ENCODE peak calls at places on chromosomes 11 and 22, in five cellular contexts. One of them, this sample, is unnamed. For H3K4me1, the result is how much of the 10 kb centered on the place peaks cover.

GRCh38 chr11:10208045-10208674 is 85.9 kb downstream of the SBF2 start:
- DNase-seq in naive thymus-derived CD4-positive, alpha-beta T cell: peak
- DNase-seq in heart right ventricle: no peak
- DNase-seq in CD8-positive, alpha-beta memory T cell: no peak
- DNase-seq in uterus: no peak
- DNase-seq in this sample: no peak

GRCh38 chr22:49371325-49372110 is 456.2 kb downstream of the BRD1 start:
- DNase-seq in uterus: no peak
- DNase-seq in CD8-positive, alpha-beta memory T cell: no peak
- DNase-seq in naive thymus-derived CD4-positive, alpha-beta T cell: no peak
- DNase-seq in heart right ventricle: no peak
- DNase-seq in this sample: no peak

GRCh38 chr11:31262761-31263160 is 106.8 kb downstream of the DCDC1 start:
- DNase-seq in heart right ventricle: no peak
- DNase-seq in CD8-positive, alpha-beta memory T cell: no peak
- DNase-seq in naive thymus-derived CD4-positive, alpha-beta T cell: no peak
- DNase-seq in uterus: no peak
- DNase-seq in this sample: no peak

GRCh38 chr11:75140269-75141138 is 10.4 kb upstream of the SLCO2B1 start:
- DNase-seq in CD8-positive, alpha-beta memory T cell: peak
- DNase-seq in uterus: peak
- DNase-seq in heart right ventricle: peak
- DNase-seq in naive thymus-derived CD4-positive, alpha-beta T cell: peak
- DNase-seq in this sample: no peak

GRCh38 chr11:112024778-112025678 is at the start of gene DLAT:
- DNase-seq in CD8-positive, alpha-beta memory T cell: peak
- DNase-seq in heart right ventricle: peak
- DNase-seq in naive thymus-derived CD4-positive, alpha-beta T cell: peak
- DNase-seq in uterus: peak
- DNase-seq in this sample: peak

GRCh38 chr11:107819361-107820014 is 39.1 kb downstream of the SLC35F2 start:
- DNase-seq in CD8-positive, alpha-beta memory T cell: no peak
- DNase-seq in heart right ventricle: no peak
- DNase-seq in uterus: no peak
- DNase-seq in naive thymus-derived CD4-positive, alpha-beta T cell: no peak
- DNase-seq in this sample: no peak

GRCh38 chr11:69050592-69051380 is 2.1 kb downstream of the TPCN2 start:
- DNase-seq in CD8-positive, alpha-beta memory T cell: no peak
- DNase-seq in naive thymus-derived CD4-positive, alpha-beta T cell: no peak
- DNase-seq in heart right ventricle: no peak
- DNase-seq in uterus: no peak
- DNase-seq in this sample: no peak

GRCh38 chr11:79438631-79439429 is 2.0 kb downstream of the TENM4 start:
- DNase-seq in heart right ventricle: peak
- DNase-seq in naive thymus-derived CD4-positive, alpha-beta T cell: no peak
- DNase-seq in uterus: peak
- DNase-seq in CD8-positive, alpha-beta memory T cell: no peak
- DNase-seq in this sample: no peak

GRCh38 chr11:35039076-35039475 is 99.9 kb upstream of the CD44 start:
- DNase-seq in naive thymus-derived CD4-positive, alpha-beta T cell: no peak
- DNase-seq in uterus: no peak
- DNase-seq in CD8-positive, alpha-beta memory T cell: no peak
- DNase-seq in heart right ventricle: no peak
- DNase-seq in this sample: no peak

GRCh38 chr11:2443406-2443805 is 908 bp downstream of the TRPM5 start:
- DNase-seq in naive thymus-derived CD4-positive, alpha-beta T cell: no peak
- DNase-seq in uterus: no peak
- DNase-seq in CD8-positive, alpha-beta memory T cell: peak
- DNase-seq in heart right ventricle: no peak
- DNase-seq in this sample: peak

GRCh38 chr22:40855104-40855959 is 1.1 kb downstream of the ST13 start:
- DNase-seq in heart right ventricle: no peak
- DNase-seq in CD8-positive, alpha-beta memory T cell: no peak
- DNase-seq in naive thymus-derived CD4-positive, alpha-beta T cell: peak
- DNase-seq in uterus: peak
- DNase-seq in this sample: no peak

GRCh38 chr11:74543991-74544390 is 48.4 kb upstream of the POLD3 start:
- DNase-seq in CD8-positive, alpha-beta memory T cell: no peak
- DNase-seq in naive thymus-derived CD4-positive, alpha-beta T cell: no peak
- DNase-seq in heart right ventricle: no peak
- DNase-seq in uterus: no peak
- DNase-seq in this sample: no peak

GRCh38 chr22:39361495-39361894 is 11.7 kb downstream of the SYNGR1 start:
- DNase-seq in naive thymus-derived CD4-positive, alpha-beta T cell: no peak
- DNase-seq in heart right ventricle: no peak
- DNase-seq in CD8-positive, alpha-beta memory T cell: no peak
- DNase-seq in uterus: no peak
- DNase-seq in this sample: no peak

GRCh38 chr11:112784323-112785073 is 176.7 kb upstream of the NCAM1 start:
- DNase-seq in uterus: peak
- DNase-seq in CD8-positive, alpha-beta memory T cell: no peak
- DNase-seq in heart right ventricle: peak
- DNase-seq in naive thymus-derived CD4-positive, alpha-beta T cell: no peak
- DNase-seq in this sample: no peak

GRCh38 chr11:69030324-69030723 is 17.3 kb upstream of the MRGPRF start:
- DNase-seq in naive thymus-derived CD4-positive, alpha-beta T cell: no peak
- DNase-seq in heart right ventricle: no peak
- DNase-seq in uterus: no peak
- DNase-seq in CD8-positive, alpha-beta memory T cell: no peak
- DNase-seq in this sample: no peak

GRCh38 chr11:1827095-1827797 is 7.5 kb upstream of the SYT8 start:
- DNase-seq in CD8-positive, alpha-beta memory T cell: peak
- DNase-seq in heart right ventricle: peak
- DNase-seq in uterus: no peak
- DNase-seq in naive thymus-derived CD4-positive, alpha-beta T cell: no peak
- DNase-seq in this sample: peak

GRCh38 chr11:118789501-118790356 is 1.2 kb downstream of the DDX6 start:
- DNase-seq in CD8-positive, alpha-beta memory T cell: peak
- DNase-seq in uterus: no peak
- DNase-seq in heart right ventricle: no peak
- DNase-seq in naive thymus-derived CD4-positive, alpha-beta T cell: peak
- DNase-seq in this sample: no peak

DNA sequence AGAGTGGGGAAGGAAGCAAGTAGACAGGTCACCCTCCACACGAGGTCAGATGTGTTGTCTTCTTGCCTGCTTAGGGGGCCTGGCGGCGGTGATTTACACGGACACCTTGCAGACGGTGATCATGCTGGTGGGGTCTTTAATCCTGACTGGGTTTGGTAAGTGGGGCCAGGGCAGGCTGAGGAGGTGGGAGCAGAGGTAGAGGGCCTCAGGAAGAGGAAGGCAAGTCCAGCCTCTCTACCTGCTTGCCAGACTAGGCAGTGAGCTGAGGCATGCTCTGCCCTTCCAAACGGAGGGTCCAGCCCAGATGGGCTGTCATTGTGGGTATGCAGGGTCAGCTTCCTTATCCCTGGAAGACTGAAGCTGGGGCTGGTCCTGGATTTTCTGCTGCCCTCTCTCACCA is 39.9 kb downstream of the SLC5A1 start:
- DNase-seq in heart right ventricle: no peak
- DNase-seq in CD8-positive, alpha-beta memory T cell: no peak
- DNase-seq in naive thymus-derived CD4-positive, alpha-beta T cell: no peak
- DNase-seq in uterus: no peak
- DNase-seq in this sample: no peak
- H3K4me1 ChIP-seq in heart right ventricle: under half
- H3K4me1 ChIP-seq in CD8-positive, alpha-beta memory T cell: under half
- H3K4me1 ChIP-seq in naive thymus-derived CD4-positive, alpha-beta T cell: under half
- H3K4me1 ChIP-seq in uterus: under half
- H3K4me1 ChIP-seq in this sample: under half

DNA sequence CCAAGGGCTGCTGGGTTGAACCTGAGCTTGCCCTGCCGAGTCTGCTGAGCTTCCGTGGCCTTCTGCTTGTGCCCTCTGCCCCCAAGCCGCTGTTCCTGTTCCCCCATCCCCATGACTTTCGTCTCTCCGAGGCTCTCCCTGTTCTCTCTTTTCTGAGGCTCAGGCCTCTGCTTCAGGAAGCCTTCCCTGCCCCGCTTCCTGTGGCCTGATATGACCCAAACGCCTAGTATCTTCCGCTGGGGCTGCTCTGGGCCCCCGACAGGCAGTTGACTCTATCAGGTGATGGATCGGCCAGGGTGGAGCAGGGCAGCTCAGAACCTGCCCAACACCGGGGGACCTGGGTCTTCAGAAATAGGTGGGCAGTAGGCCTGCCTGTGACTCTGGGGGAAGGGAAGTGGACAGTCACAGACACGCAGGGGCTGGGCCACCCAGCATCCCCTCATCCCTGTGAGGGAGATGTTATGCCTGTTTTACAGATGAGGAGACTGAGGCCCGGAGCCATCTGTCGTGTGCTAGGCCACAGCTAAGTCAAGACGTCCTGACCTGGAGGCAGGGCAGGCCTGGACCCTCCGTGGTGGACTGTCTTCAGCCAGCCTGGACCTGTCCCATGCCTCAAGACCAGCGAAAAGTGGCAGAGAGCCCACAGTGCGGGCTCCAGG is 16.3 kb downstream of the BAD start:
- DNase-seq in heart right ventricle: peak
- DNase-seq in naive thymus-derived CD4-positive, alpha-beta T cell: no peak
- DNase-seq in uterus: no peak
- DNase-seq in CD8-positive, alpha-beta memory T cell: no peak
- DNase-seq in this sample: no peak
- H3K4me3 ChIP-seq in heart right ventricle: no peak
- H3K4me3 ChIP-seq in naive thymus-derived CD4-positive, alpha-beta T cell: peak
- H3K4me3 ChIP-seq in uterus: no peak
- H3K4me3 ChIP-seq in CD8-positive, alpha-beta memory T cell: peak
- H3K4me3 ChIP-seq in this sample: no peak

GRCh38 chr22:42881298-42881697 is 24.2 kb upstream of the ARFGAP3 start:
- DNase-seq in naive thymus-derived CD4-positive, alpha-beta T cell: no peak
- DNase-seq in CD8-positive, alpha-beta memory T cell: no peak
- DNase-seq in heart right ventricle: no peak
- DNase-seq in uterus: no peak
- DNase-seq in this sample: no peak

GRCh38 chr22:42884616-42885375 is 27.7 kb upstream of the ARFGAP3 start:
- DNase-seq in uterus: no peak
- DNase-seq in CD8-positive, alpha-beta memory T cell: no peak
- DNase-seq in heart right ventricle: no peak
- DNase-seq in naive thymus-derived CD4-positive, alpha-beta T cell: no peak
- DNase-seq in this sample: no peak

GRCh38 chr22:42881982-42882656 is 25.0 kb upstream of the ARFGAP3 start:
- DNase-seq in CD8-positive, alpha-beta memory T cell: no peak
- DNase-seq in heart right ventricle: no peak
- DNase-seq in naive thymus-derived CD4-positive, alpha-beta T cell: no peak
- DNase-seq in uterus: no peak
- DNase-seq in this sample: no peak

GRCh38 chr22:42883970-42884369 is 26.9 kb upstream of the ARFGAP3 start:
- DNase-seq in naive thymus-derived CD4-positive, alpha-beta T cell: no peak
- DNase-seq in heart right ventricle: no peak
- DNase-seq in uterus: no peak
- DNase-seq in CD8-positive, alpha-beta memory T cell: no peak
- DNase-seq in this sample: no peak

GRCh38 chr22:42883121-42883520 is 26.0 kb upstream of the ARFGAP3 start:
- DNase-seq in CD8-positive, alpha-beta memory T cell: no peak
- DNase-seq in naive thymus-derived CD4-positive, alpha-beta T cell: no peak
- DNase-seq in uterus: no peak
- DNase-seq in heart right ventricle: no peak
- DNase-seq in this sample: no peak
- H3K4me1 ChIP-seq in CD8-positive, alpha-beta memory T cell: under half
- H3K4me1 ChIP-seq in naive thymus-derived CD4-positive, alpha-beta T cell: under half
- H3K4me1 ChIP-seq in uterus: under half
- H3K4me1 ChIP-seq in heart right ventricle: under half
- H3K4me1 ChIP-seq in this sample: under half

DNA sequence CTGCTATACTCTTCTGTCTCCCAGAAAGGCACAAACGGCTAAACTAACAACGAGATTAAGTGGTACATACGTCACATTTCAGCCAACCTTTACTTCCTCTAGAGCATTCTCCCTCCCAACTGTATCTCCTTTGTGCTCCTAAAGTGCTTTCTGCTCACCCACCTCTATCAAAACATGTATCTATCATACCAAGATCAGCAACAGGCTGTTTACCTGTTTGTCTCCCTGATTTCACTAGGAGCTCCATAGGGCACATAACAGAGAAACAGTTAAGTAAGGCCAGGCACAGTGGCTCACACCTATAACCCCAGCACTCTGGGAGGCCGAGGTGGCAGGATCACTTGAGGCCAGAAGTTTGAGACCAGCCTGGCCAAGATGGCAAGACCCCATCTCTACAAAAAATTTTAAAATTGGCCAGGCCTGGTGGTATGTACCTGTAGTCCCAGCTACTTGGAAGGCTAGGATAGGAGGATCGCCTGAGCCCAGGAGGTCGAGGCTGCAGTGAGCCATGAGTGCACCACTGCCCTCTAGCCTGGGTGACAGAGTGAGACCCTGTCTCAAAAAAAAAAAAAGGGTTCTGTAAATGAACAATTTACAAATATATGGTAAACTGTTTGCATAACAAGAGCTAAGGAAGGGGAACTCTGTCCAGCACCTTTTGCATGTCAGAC is 2.8 kb downstream of the NDUFC2 start:
- DNase-seq in uterus: no peak
- DNase-seq in CD8-positive, alpha-beta memory T cell: no peak
- DNase-seq in heart right ventricle: no peak
- DNase-seq in naive thymus-derived CD4-positive, alpha-beta T cell: no peak
- DNase-seq in this sample: no peak
- H3K4me3 ChIP-seq in uterus: no peak
- H3K4me3 ChIP-seq in CD8-positive, alpha-beta memory T cell: no peak
- H3K4me3 ChIP-seq in heart right ventricle: no peak
- H3K4me3 ChIP-seq in naive thymus-derived CD4-positive, alpha-beta T cell: no peak
- H3K4me3 ChIP-seq in this sample: no peak

GRCh38 chr11:121460941-121461514 is 8.3 kb upstream of the SORL1-AS1 start:
- DNase-seq in heart right ventricle: no peak
- DNase-seq in CD8-positive, alpha-beta memory T cell: no peak
- DNase-seq in uterus: no peak
- DNase-seq in naive thymus-derived CD4-positive, alpha-beta T cell: no peak
- DNase-seq in this sample: no peak
- H3K4me1 ChIP-seq in heart right ventricle: under half
- H3K4me1 ChIP-seq in CD8-positive, alpha-beta memory T cell: half or more
- H3K4me1 ChIP-seq in uterus: under half
- H3K4me1 ChIP-seq in naive thymus-derived CD4-positive, alpha-beta T cell: half or more
- H3K4me1 ChIP-seq in this sample: under half

DNA sequence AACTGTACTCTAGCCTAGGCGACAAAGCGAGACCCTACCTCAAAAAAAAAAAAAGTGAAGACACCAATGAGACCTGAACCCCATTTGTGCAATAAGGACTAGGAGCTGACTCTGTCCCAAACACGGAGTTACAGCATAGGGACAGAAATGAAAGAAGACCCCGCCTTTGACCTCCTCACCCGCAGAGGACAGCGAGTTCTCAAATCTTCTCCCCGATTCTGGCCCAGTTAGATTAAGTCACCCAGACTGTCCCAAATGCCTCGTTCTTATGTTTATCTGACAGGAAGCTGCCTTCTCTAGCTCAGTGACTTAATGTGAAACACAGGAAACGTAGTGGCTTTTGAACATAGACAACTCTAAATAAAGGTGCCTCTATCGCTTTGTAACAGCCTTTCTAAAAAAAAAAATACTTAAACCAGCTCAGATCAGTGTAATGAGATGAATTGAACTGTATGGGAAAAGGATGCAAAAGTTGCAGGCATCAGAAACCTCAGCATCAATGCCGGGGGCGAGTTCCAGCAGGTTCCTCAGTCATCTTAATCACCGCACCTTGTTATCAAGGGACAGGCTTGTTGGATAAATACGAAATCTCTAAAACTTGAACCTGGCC is 10.6 kb downstream of the MYH9 start:
- DNase-seq in heart right ventricle: no peak
- DNase-seq in naive thymus-derived CD4-positive, alpha-beta T cell: peak
- DNase-seq in uterus: no peak
- DNase-seq in CD8-positive, alpha-beta memory T cell: peak
- DNase-seq in this sample: no peak
- H3K4me3 ChIP-seq in heart right ventricle: no peak
- H3K4me3 ChIP-seq in naive thymus-derived CD4-positive, alpha-beta T cell: peak
- H3K4me3 ChIP-seq in uterus: no peak
- H3K4me3 ChIP-seq in CD8-positive, alpha-beta memory T cell: peak
- H3K4me3 ChIP-seq in this sample: no peak

This sample was measured in RWPE2.